ENCODE peak calls at places on chromosomes 3 and 15, in six cellular contexts. One of them, this sample, is unnamed.

GRCh38 chr3:155362808-155363689 is 69.6 kb upstream of the STRIT1 start:
- DNase-seq in AG04450: no peak
- DNase-seq in pancreas: no peak
- DNase-seq in IMR-90: no peak
- DNase-seq in MM.1S: no peak
- DNase-seq in fibroblast of lung: no peak
- DNase-seq in this sample: no peak

GRCh38 chr15:55031732-55032131 is 165.0 kb downstream of the RSL24D1 start:
- DNase-seq in MM.1S: no peak
- DNase-seq in IMR-90: no peak
- DNase-seq in pancreas: no peak
- DNase-seq in AG04450: no peak
- DNase-seq in fibroblast of lung: no peak
- DNase-seq in this sample: no peak

GRCh38 chr3:115042351-115042750 is 104.7 kb downstream of the ZBTB20 start:
- DNase-seq in pancreas: no peak
- DNase-seq in fibroblast of lung: peak
- DNase-seq in MM.1S: no peak
- DNase-seq in IMR-90: peak
- DNase-seq in AG04450: no peak
- DNase-seq in this sample: no peak

GRCh38 chr3:160450846-160451245 is 1.3 kb upstream of the TRIM59 start:
- DNase-seq in pancreas: no peak
- DNase-seq in MM.1S: no peak
- DNase-seq in AG04450: peak
- DNase-seq in IMR-90: peak
- DNase-seq in fibroblast of lung: peak
- DNase-seq in this sample: no peak

GRCh38 chr15:36707884-36708430 is 128.5 kb downstream of the CDIN1 start:
- DNase-seq in MM.1S: no peak
- DNase-seq in fibroblast of lung: no peak
- DNase-seq in pancreas: no peak
- DNase-seq in IMR-90: no peak
- DNase-seq in AG04450: no peak
- DNase-seq in this sample: no peak

GRCh38 chr15:82930466-82930865 is 22.1 kb downstream of the HOMER2 start:
- DNase-seq in MM.1S: no peak
- DNase-seq in pancreas: no peak
- DNase-seq in IMR-90: no peak
- DNase-seq in AG04450: no peak
- DNase-seq in fibroblast of lung: no peak
- DNase-seq in this sample: no peak

GRCh38 chr15:69604050-69604378 is 151.4 kb downstream of the RPLP1 start:
- DNase-seq in fibroblast of lung: no peak
- DNase-seq in pancreas: peak
- DNase-seq in AG04450: no peak
- DNase-seq in MM.1S: no peak
- DNase-seq in IMR-90: no peak
- DNase-seq in this sample: peak

GRCh38 chr3:69805491-69805890 is 66.2 kb downstream of the MITF start:
- DNase-seq in IMR-90: no peak
- DNase-seq in fibroblast of lung: no peak
- DNase-seq in AG04450: no peak
- DNase-seq in MM.1S: no peak
- DNase-seq in pancreas: no peak
- DNase-seq in this sample: no peak

GRCh38 chr3:47423548-47424145 is 42.8 kb downstream of the PTPN23 start:
- DNase-seq in MM.1S: no peak
- DNase-seq in pancreas: no peak
- DNase-seq in fibroblast of lung: no peak
- DNase-seq in AG04450: no peak
- DNase-seq in IMR-90: no peak
- DNase-seq in this sample: no peak

GRCh38 chr3:45035441-45036301 is 9.6 kb downstream of the CLEC3B start:
- DNase-seq in pancreas: no peak
- DNase-seq in AG04450: no peak
- DNase-seq in fibroblast of lung: peak
- DNase-seq in MM.1S: no peak
- DNase-seq in IMR-90: peak
- DNase-seq in this sample: no peak

GRCh38 chr3:151024339-151024738 is 51.8 kb upstream of the CLRN1 start:
- DNase-seq in AG04450: no peak
- DNase-seq in MM.1S: no peak
- DNase-seq in pancreas: no peak
- DNase-seq in IMR-90: no peak
- DNase-seq in fibroblast of lung: no peak
- DNase-seq in this sample: no peak

GRCh38 chr15:80403712-80404056 is 498 bp upstream of the ARNT2 start:
- DNase-seq in MM.1S: no peak
- DNase-seq in AG04450: no peak
- DNase-seq in IMR-90: no peak
- DNase-seq in fibroblast of lung: no peak
- DNase-seq in pancreas: peak
- DNase-seq in this sample: no peak

GRCh38 chr3:38555926-38556325 is 59.8 kb downstream of the EXOG start:
- DNase-seq in IMR-90: no peak
- DNase-seq in MM.1S: no peak
- DNase-seq in pancreas: no peak
- DNase-seq in AG04450: no peak
- DNase-seq in fibroblast of lung: no peak
- DNase-seq in this sample: no peak

GRCh38 chr15:59993041-59993750 is 10.9 kb upstream of the FOXB1 start:
- DNase-seq in pancreas: no peak
- DNase-seq in fibroblast of lung: no peak
- DNase-seq in AG04450: no peak
- DNase-seq in IMR-90: no peak
- DNase-seq in MM.1S: no peak
- DNase-seq in this sample: no peak

GRCh38 chr15:66766282-66767228 is 64.5 kb downstream of the SMAD6 start:
- DNase-seq in fibroblast of lung: peak
- DNase-seq in MM.1S: no peak
- DNase-seq in AG04450: no peak
- DNase-seq in pancreas: no peak
- DNase-seq in IMR-90: peak
- DNase-seq in this sample: peak

GRCh38 chr15:39127925-39128617 is 452.8 kb upstream of the THBS1 start:
- DNase-seq in fibroblast of lung: peak
- DNase-seq in AG04450: peak
- DNase-seq in MM.1S: no peak
- DNase-seq in IMR-90: peak
- DNase-seq in pancreas: peak
- DNase-seq in this sample: peak

DNA sequence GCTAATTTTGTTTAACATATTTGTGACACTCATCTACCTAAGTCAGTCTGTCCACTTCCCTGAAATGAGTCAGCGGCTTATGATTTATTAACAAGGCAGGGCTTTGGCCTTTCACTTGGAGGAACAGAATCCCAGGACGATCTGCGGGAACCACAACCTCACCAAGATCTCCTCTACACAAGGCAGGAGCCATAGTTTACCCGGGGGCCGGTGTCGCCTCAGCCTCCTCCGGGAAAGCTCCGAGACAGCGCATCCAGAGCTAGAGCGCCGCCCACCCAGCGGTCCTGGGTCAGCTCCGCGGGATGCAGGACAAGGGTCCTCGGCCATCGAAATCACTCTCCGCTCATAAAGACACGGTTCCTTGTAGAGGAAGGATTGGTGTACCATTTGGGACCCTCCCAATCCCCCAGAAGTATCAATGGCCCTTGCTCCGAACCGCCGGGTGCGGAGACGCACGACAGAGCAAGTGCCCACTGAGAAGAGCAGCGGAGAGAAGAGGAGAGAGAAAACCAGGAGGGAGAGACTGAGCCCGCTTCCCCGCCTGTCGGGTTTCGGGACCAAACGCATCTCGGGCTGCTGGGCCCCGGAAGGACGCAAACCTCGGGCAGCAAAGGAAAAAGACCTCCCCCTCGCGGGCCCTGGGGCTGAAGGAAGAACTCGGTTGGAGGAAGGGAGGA is 13.1 kb upstream of the ALCAM start:
- DNase-seq in IMR-90: peak
- DNase-seq in MM.1S: no peak
- DNase-seq in AG04450: no peak
- DNase-seq in fibroblast of lung: peak
- DNase-seq in pancreas: no peak
- DNase-seq in this sample: peak
- H3K4me3 ChIP-seq in IMR-90: peak
- H3K4me3 ChIP-seq in MM.1S: no peak
- H3K4me3 ChIP-seq in AG04450: peak
- H3K4me3 ChIP-seq in fibroblast of lung: peak
- H3K4me3 ChIP-seq in pancreas: no peak
- H3K4me3 ChIP-seq in this sample: peak

DNA sequence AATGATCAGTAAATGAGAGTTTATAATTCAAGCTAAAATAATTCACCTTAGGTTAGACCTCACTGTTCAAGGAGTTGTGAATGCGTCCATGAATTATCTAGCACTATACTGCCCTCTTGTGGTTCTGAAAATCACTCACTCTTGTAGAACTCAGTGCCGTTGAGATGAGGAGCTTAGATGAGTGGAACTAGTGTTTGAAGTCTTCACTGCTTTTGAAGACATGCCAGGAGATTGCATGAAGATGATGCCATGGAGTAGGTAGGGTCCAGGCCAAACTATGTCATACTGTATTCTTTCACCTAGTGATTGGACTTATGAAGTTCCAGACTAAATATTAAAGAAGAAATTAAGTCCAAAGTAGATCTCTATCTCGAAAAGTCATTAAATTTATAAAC is 28.8 kb downstream of the LYSMD4 start:
- DNase-seq in pancreas: peak
- DNase-seq in AG04450: peak
- DNase-seq in IMR-90: peak
- DNase-seq in fibroblast of lung: peak
- DNase-seq in MM.1S: peak
- DNase-seq in this sample: peak
- H3K4me3 ChIP-seq in pancreas: no peak
- H3K4me3 ChIP-seq in AG04450: no peak
- H3K4me3 ChIP-seq in IMR-90: no peak
- H3K4me3 ChIP-seq in fibroblast of lung: no peak
- H3K4me3 ChIP-seq in MM.1S: peak
- H3K4me3 ChIP-seq in this sample: no peak

DNA sequence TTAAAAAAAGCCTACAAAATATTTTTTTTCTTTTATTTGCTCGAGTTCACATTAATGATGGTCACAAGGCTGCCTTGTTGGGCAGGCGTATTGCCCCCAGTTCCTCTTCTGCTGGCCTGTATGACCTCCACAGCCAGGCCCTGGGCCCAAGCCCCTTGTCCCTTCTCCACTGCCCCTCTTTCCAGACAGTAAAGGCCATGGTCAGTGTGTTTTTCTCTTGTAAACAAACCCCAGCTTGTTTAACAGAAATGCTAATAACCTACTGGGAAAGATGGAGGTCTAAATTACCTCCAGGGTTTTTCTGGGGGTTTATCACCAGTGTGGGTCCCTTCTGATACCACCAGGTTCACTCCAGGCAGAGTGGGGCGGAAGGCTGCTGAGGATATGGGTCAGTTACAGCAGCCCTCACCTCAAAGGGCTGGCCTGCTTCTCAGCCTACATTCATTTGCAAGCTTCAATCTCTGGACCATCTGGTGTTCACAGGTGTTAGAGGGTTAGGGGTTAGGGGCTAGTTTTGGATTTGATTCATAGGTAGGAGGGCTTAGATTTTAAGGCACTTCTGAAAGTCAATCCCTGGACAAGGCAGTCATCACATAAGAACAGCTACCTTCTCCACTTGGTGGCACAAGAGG is 2.0 kb upstream of the MANF start:
- DNase-seq in MM.1S: no peak
- DNase-seq in pancreas: no peak
- DNase-seq in IMR-90: no peak
- DNase-seq in AG04450: no peak
- DNase-seq in fibroblast of lung: no peak
- DNase-seq in this sample: no peak
- H3K4me3 ChIP-seq in MM.1S: peak
- H3K4me3 ChIP-seq in pancreas: no peak
- H3K4me3 ChIP-seq in IMR-90: no peak
- H3K4me3 ChIP-seq in AG04450: no peak
- H3K4me3 ChIP-seq in fibroblast of lung: peak
- H3K4me3 ChIP-seq in this sample: no peak

DNA sequence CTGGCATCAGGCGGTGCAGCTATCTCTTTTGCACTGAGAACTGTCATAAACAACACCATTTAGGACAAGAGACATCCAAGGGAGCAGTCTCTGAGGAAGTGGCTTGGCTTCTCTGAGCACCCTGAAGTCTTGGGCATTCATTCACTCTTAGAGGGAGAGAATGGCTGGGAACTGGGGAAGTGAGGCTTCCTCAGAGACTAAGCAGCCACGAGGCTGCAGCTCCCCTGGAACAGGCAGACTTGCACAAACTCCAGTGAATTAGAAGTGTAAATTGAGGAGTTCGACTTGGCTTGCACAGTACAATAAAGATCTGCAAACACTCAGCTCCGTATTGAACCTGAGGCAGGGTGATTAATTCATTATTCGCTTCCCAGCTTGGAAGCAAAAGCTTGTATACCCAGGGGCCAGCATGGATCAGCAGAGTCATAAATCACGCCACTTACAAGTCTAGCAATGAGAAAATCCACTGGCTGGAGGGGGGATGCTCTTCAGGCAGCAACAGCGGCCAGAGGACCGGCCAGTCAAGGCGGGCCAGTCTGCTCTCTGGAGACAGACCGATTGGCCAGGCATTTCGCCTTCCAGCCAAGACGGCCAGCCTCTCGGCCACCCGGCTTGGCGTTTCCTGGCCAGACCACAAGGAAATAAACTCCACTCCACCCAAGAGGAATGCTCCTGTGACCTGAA is 118.8 kb upstream of the ADPGK start:
- DNase-seq in IMR-90: peak
- DNase-seq in MM.1S: no peak
- DNase-seq in pancreas: peak
- DNase-seq in fibroblast of lung: peak
- DNase-seq in AG04450: no peak
- DNase-seq in this sample: no peak
- H3K4me3 ChIP-seq in IMR-90: no peak
- H3K4me3 ChIP-seq in MM.1S: no peak
- H3K4me3 ChIP-seq in pancreas: no peak
- H3K4me3 ChIP-seq in fibroblast of lung: no peak
- H3K4me3 ChIP-seq in AG04450: no peak
- H3K4me3 ChIP-seq in this sample: no peak

This sample was measured in bronchial epithelial cell.